ENCODE peak calls at places on chromosomes 4 and X, in eight cellular contexts. X is fibroblast of lung, Q is neural crest cell, Y is head of caudate nucleus, V is anterior cingulate cortex, R is germinal center, E is Right ventricle myocardium superior, A is retina. T is an unnamed sample.

GRCh38 chrX:25029288-25029687 is 13.5 kb upstream of the ARX start:
- DNase-seq in X (no peak), V (no peak), Y (no peak), R (no peak), A (no peak), E (no peak), Q (no peak), T (no peak)

GRCh38 chrX:103405009-103405333 is 28.6 kb downstream of the BEX3 start:
- DNase-seq in X (no peak), E (no peak), A (no peak), V (no peak), Q (no peak), Y (no peak), R (peak), T (no peak)

GRCh38 chr4:25104561-25104960 is 55.7 kb downstream of the SEPSECS start:
- DNase-seq in Q (no peak), X (no peak), E (no peak), R (no peak), A (no peak), Y (no peak), V (no peak), T (no peak)

GRCh38 chr4:132614682-132615081 is 534.4 kb upstream of the PCDH10 start:
- DNase-seq in Y (no peak), E (no peak), R (no peak), X (peak), V (no peak), A (no peak), Q (no peak), T (no peak)

GRCh38 chr4:49044270-49044669 is 58.2 kb downstream of the CWH43 start:
- DNase-seq in X (no peak), A (no peak), R (no peak), V (no peak), Y (no peak), Q (no peak), E (no peak), T (no peak)

GRCh38 chrX:52346462-52347165 is 22.2 kb upstream of the XAGE2 start:
- DNase-seq in Y (no peak), Q (no peak), E (no peak), A (no peak), X (peak), R (no peak), V (no peak), T (no peak)

GRCh38 chr4:184688447-184688846 is 38.9 kb downstream of the PRIMPOL start:
- DNase-seq in V (no peak), Q (no peak), R (no peak), X (peak), E (no peak), Y (no peak), A (no peak), T (no peak)

GRCh38 chr4:140818433-140818832 is 62.2 kb upstream of the TBC1D9 start:
- DNase-seq in X (no peak), V (no peak), A (no peak), R (no peak), Q (no peak), Y (no peak), E (no peak), T (no peak)

GRCh38 chr4:137510866-137511265 is 21.4 kb downstream of the PCDH18 start:
- DNase-seq in A (no peak), R (no peak), E (no peak), X (peak), Q (no peak), Y (no peak), V (no peak), T (no peak)

GRCh38 chr4:56641494-56642051 is 39.5 kb downstream of the HOPX start:
- DNase-seq in X (peak), E (no peak), A (no peak), Y (no peak), R (no peak), Q (no peak), V (no peak), T (no peak)

GRCh38 chr4:1367936-1368289 is 20.9 kb downstream of the UVSSA start:
- DNase-seq in Q (no peak), E (peak), X (no peak), R (no peak), A (no peak), V (no peak), Y (no peak), T (no peak)

GRCh38 chr4:110483516-110483915 is 7.6 kb downstream of the ENPEP start:
- DNase-seq in Y (no peak), E (no peak), R (no peak), X (peak), V (no peak), A (no peak), Q (no peak), T (no peak)

GRCh38 chrX:113019958-113020357 is 179.3 kb upstream of the AMOT start:
- DNase-seq in R (no peak), X (no peak), V (no peak), A (no peak), Y (no peak), Q (no peak), E (no peak), T (no peak)

GRCh38 chrX:154516655-154517100 is 646 bp upstream of the FAM3A start:
- DNase-seq in Y (no peak), V (peak), Q (no peak), A (no peak), X (peak), E (no peak), R (no peak), T (no peak)

GRCh38 chr4:47490550-47490949 is 5.5 kb downstream of the ATP10D start:
- DNase-seq in X (peak), R (peak), A (no peak), Q (no peak), Y (no peak), E (no peak), V (no peak), T (no peak)

GRCh38 chrX:68994135-68994882 is 165.5 kb downstream of the EFNB1 start:
- DNase-seq in A (no peak), Q (no peak), V (no peak), Y (no peak), E (no peak), R (no peak), X (no peak), T (no peak)

GRCh38 chr4:157127571-157127970 is 51.6 kb downstream of the GLRB start:
- DNase-seq in X (no peak), V (no peak), Q (no peak), A (no peak), Y (no peak), E (no peak), R (no peak), T (no peak)

GRCh38 chrX:2761246-2761645 is 9.4 kb downstream of the XG start:
- DNase-seq in A (no peak), R (no peak), V (no peak), X (no peak), E (no peak), Y (no peak), Q (no peak), T (no peak)

GRCh38 chr4:24423670-24424069 is 160.7 kb downstream of the DHX15 start:
- DNase-seq in X (no peak), A (no peak), V (no peak), E (no peak), Y (no peak), Q (no peak), R (no peak), T (no peak)

GRCh38 chr4:4521069-4521468 is 20.8 kb downstream of the STX18 start:
- DNase-seq in R (no peak), V (no peak), Y (no peak), X (no peak), E (no peak), A (peak), Q (no peak), T (no peak)

GRCh38 chrX:138191998-138192397 is 519.5 kb downstream of the FGF13 start:
- DNase-seq in Y (peak), A (peak), V (no peak), E (no peak), X (peak), Q (peak), R (no peak), T (no peak)

GRCh38 chrX:1077140-1077539 is 135.3 kb downstream of the CRLF2 start:
- DNase-seq in A (peak), Q (no peak), X (no peak), R (no peak), V (peak), Y (peak), E (no peak), T (no peak)

GRCh38 chr4:7964890-7965662 is 25.4 kb upstream of the AFAP1 start:
- DNase-seq in R (no peak), Q (no peak), E (peak), A (no peak), V (no peak), Y (no peak), X (peak), T (peak)

GRCh38 chrX:45952030-45952429 is 593.2 kb downstream of the ZNF674 start:
- DNase-seq in X (no peak), R (peak), V (no peak), E (no peak), Q (no peak), Y (no peak), A (no peak), T (no peak)

GRCh38 chr4:102627831-102628523 is 126.8 kb downstream of the NFKB1 start:
- DNase-seq in X (peak), V (no peak), R (no peak), Y (no peak), Q (no peak), E (no peak), A (no peak), T (no peak)

GRCh38 chr4:107988763-107989035 is 990 bp upstream of the HADH start:
- DNase-seq in V (no peak), Y (no peak), E (no peak), Q (no peak), A (no peak), X (no peak), R (no peak), T (no peak)

GRCh38 chr4:185839204-185839712 is 27.3 kb upstream of the SORBS2 start:
- DNase-seq in E (peak), V (no peak), R (no peak), Q (peak), Y (no peak), A (peak), X (peak), T (no peak)

GRCh38 chrX:357693-358471 is 28.8 kb downstream of the PPP2R3B start:
- DNase-seq in Q (no peak), V (no peak), X (peak), E (peak), A (no peak), R (no peak), Y (no peak), T (no peak)

GRCh38 chr4:48041535-48042137 is 25.1 kb downstream of the NIPAL1 start:
- DNase-seq in Q (no peak), V (no peak), X (no peak), R (no peak), A (no peak), Y (no peak), E (no peak), T (no peak)

GRCh38 chr4:22514431-22514830 is 1.4 kb downstream of the ADGRA3 start:
- DNase-seq in V (no peak), E (no peak), Q (no peak), A (no peak), Y (no peak), R (no peak), X (no peak), T (no peak)

GRCh38 chr4:2101346-2102044 is 42.4 kb downstream of the NAT8L start:
- DNase-seq in E (no peak), X (peak), Q (no peak), R (no peak), Y (no peak), V (no peak), A (no peak), T (no peak)

GRCh38 chr4:6252051-6252450 is 17.6 kb upstream of the WFS1 start:
- DNase-seq in E (no peak), V (peak), A (no peak), Q (no peak), R (no peak), X (no peak), Y (peak), T (no peak)

GRCh38 chrX:29913647-29914046 is 301.7 kb upstream of the MAGEB2 start:
- DNase-seq in Q (no peak), A (no peak), V (no peak), E (no peak), Y (no peak), X (no peak), R (no peak), T (no peak)

GRCh38 chrX:132001127-132001526 is 22.0 kb upstream of the STK26 start:
- DNase-seq in Y (no peak), X (no peak), V (peak), A (no peak), R (no peak), E (no peak), Q (no peak), T (no peak)

T was measured in right atrium auricular region.